ENCODE peak calls at places on chromosomes 12 and 14, in nine cellular contexts. J is activated T-helper 9 cell treated with anti-CD3 and anti-CD28 coated beads, Interleukin-2, amount 50 U/mL, for 16 hours; I is BJ; P is AG04450; H is astrocyte; L is ELR; D is activated T-cell treated with anti-CD3 and anti-CD28 coated beads, Interleukin-2, amount 50 U/mL, for 72 hours; A is activated naive CD4-positive, alpha-beta T cell; Z is astrocyte of the spinal cord. B is an unnamed sample.

GRCh38 chr14:70821916-70822705 is 12.8 kb upstream of the MAP3K9 start:
- DNase-seq in H (peak; percentile 54), L (peak; percentile 63), P (no peak), A (peak; percentile 9), Z (peak; percentile 35), D (peak; percentile 70), J (peak; percentile 62), I (no peak), B (peak; percentile 92)

GRCh38 chr14:76329150-76329881 is 46.6 kb upstream of the ESRRB start:
- DNase-seq in D (no peak), H (no peak), P (no peak), J (no peak), A (no peak), I (no peak), Z (no peak), L (no peak), B (no peak)

GRCh38 chr12:47818701-47819543 is 781 bp downstream of the HDAC7 start:
- DNase-seq in I (no peak), J (no peak), D (peak; percentile 67), H (no peak), Z (no peak), A (no peak), P (no peak), L (peak; percentile 56), B (peak; percentile 97)

GRCh38 chr12:25977047-25977446 is 18.6 kb downstream of the RASSF8 start:
- DNase-seq in P (no peak), D (no peak), Z (peak; percentile 92), H (peak; percentile 97), A (no peak), I (no peak), J (no peak), L (peak; percentile 76), B (no peak)

GRCh38 chr12:6089041-6089823 is 35.2 kb downstream of the VWF start:
- DNase-seq in J (no peak), D (no peak), H (peak; percentile 62), L (peak; percentile 73), A (no peak), Z (peak; percentile 33), P (no peak), I (no peak), B (peak; percentile 92)

GRCh38 chr12:111673503-111673902 is 12.3 kb downstream of the BRAP start:
- DNase-seq in Z (peak; percentile 22), I (no peak), D (no peak), H (no peak), L (peak; percentile 64), P (no peak), J (no peak), A (no peak), B (peak; percentile 54)

GRCh38 chr14:66624319-66624937 is 116.5 kb downstream of the GPHN start:
- DNase-seq in A (no peak), Z (peak; percentile 72), L (peak; percentile 74), D (peak; percentile 22), H (peak; percentile 36), P (peak; percentile 42), I (no peak), J (no peak), B (peak; percentile 63)

GRCh38 chr12:121260091-121260490 is 36.4 kb downstream of the CAMKK2 start:
- DNase-seq in D (no peak), I (no peak), P (no peak), H (no peak), L (no peak), J (no peak), Z (no peak), A (no peak), B (no peak)

GRCh38 chr12:39831587-39832315 is 212.1 kb upstream of the ABCD2 start:
- DNase-seq in A (no peak), H (peak; percentile 54), D (no peak), P (no peak), Z (peak; percentile 35), J (no peak), L (no peak), I (no peak), B (no peak)

GRCh38 chr14:45949479-45949878 is 696.5 kb upstream of the MIS18BP1 start:
- DNase-seq in A (no peak), L (no peak), J (no peak), Z (no peak), P (no peak), H (no peak), D (no peak), I (no peak), B (no peak)

GRCh38 chr14:88554458-88555286 is at the start of gene PTPN21:
- DNase-seq in H (peak; percentile 47), Z (peak; percentile 73), P (no peak), A (no peak), L (peak; percentile 81), J (no peak), D (peak; percentile 38), I (no peak), B (peak; percentile 98)

GRCh38 chr14:100531591-100532121 is 55.6 kb downstream of the BEGAIN start:
- DNase-seq in D (no peak), J (no peak), I (no peak), L (no peak), A (no peak), Z (no peak), P (no peak), H (no peak), B (peak; percentile 35)

GRCh38 chr14:81313775-81314429 is 86.2 kb downstream of the STON2 start:
- DNase-seq in D (no peak), A (no peak), Z (peak; percentile 8), L (no peak), J (no peak), I (no peak), H (peak; percentile 23), P (no peak), B (no peak)

GRCh38 chr12:128637616-128638606 is 185.8 kb downstream of the SLC15A4 start:
- DNase-seq in P (no peak), I (no peak), L (no peak), A (no peak), D (no peak), J (no peak), H (no peak), Z (no peak), B (no peak)

GRCh38 chr12:96578526-96579125 is 89.2 kb downstream of the CFAP54 start:
- DNase-seq in I (peak; percentile 7), H (peak; percentile 38), P (peak; percentile 33), J (no peak), A (no peak), Z (peak; percentile 67), D (no peak), L (peak; percentile 76), B (peak; percentile 39)

GRCh38 chr12:99529966-99530365 is 117.6 kb upstream of the GARIN6 start:
- DNase-seq in P (no peak), D (no peak), L (peak; percentile 63), A (no peak), J (no peak), I (peak; percentile 12), Z (peak; percentile 69), H (peak; percentile 77), B (no peak)

GRCh38 chr12:75900781-75901254 is 130.8 kb downstream of the PHLDA1 start:
- DNase-seq in A (no peak), J (no peak), D (no peak), P (no peak), Z (no peak), H (no peak), I (no peak), L (no peak), B (no peak)